ENCODE peak calls at places on chromosomes 16 and 17, in seven cellular contexts. A, Y, N, R, M, W and G are unnamed samples.

GRCh38 chr16:85480727-85481101 is 132.4 kb upstream of the GSE1 start:
- DNase-seq in W (no peak), M (no peak), R (no peak), N (no peak), A (no peak), Y (no peak), G (peak)

GRCh38 chr16:4382795-4383357 is 11.2 kb downstream of the VASN start:
- DNase-seq in N (no peak), A (no peak), R (no peak), Y (no peak), M (no peak), W (no peak), G (peak)

GRCh38 chr16:7272567-7273158 is 60.0 kb upstream of the RBFOX1 start:
- DNase-seq in Y (no peak), M (no peak), W (no peak), A (no peak), N (no peak), R (no peak), G (no peak)

GRCh38 chr16:69019811-69020210 is 85.6 kb upstream of the HAS3 start:
- DNase-seq in M (no peak), A (no peak), R (no peak), N (no peak), Y (no peak), W (no peak), G (no peak)

GRCh38 chr16:24075929-24076716 is 180.0 kb upstream of the CACNG3 start:
- DNase-seq in R (no peak), M (no peak), N (no peak), Y (peak), A (no peak), W (no peak), G (no peak)

GRCh38 chr16:56866955-56867830 is 2.2 kb downstream of the SLC12A3 start:
- DNase-seq in Y (peak), N (peak), M (no peak), A (no peak), R (no peak), W (peak), G (no peak)

GRCh38 chr16:30011505-30012480 is 966 bp upstream of the DOC2A start:
- DNase-seq in A (no peak), Y (no peak), N (no peak), R (no peak), W (no peak), M (no peak), G (no peak)

GRCh38 chr17:78242024-78242742 is 10.8 kb downstream of the TMEM235 start:
- DNase-seq in A (no peak), W (no peak), N (no peak), M (no peak), R (no peak), Y (no peak), G (peak)

GRCh38 chr17:31645351-31645750 is 213.7 kb downstream of the COPRS start:
- DNase-seq in A (no peak), N (no peak), W (no peak), R (no peak), Y (no peak), M (no peak), G (no peak)

GRCh38 chr17:7836596-7837374 is 2.8 kb downstream of the KDM6B start:
- DNase-seq in R (peak), N (peak), Y (peak), W (peak), M (no peak), A (no peak), G (no peak)

GRCh38 chr16:50263940-50264929 is 2.1 kb upstream of the ADCY7 start:
- DNase-seq in N (no peak), Y (no peak), A (no peak), M (no peak), R (peak), W (no peak), G (peak)

GRCh38 chr16:80107900-80108299 is 432.9 kb upstream of the DYNLRB2 start:
- DNase-seq in W (no peak), A (no peak), N (no peak), M (no peak), R (no peak), Y (peak), G (no peak)

GRCh38 chr17:18315498-18316360 is 636 bp downstream of the SMCR8 start:
- DNase-seq in W (no peak), M (peak), R (peak), N (no peak), A (no peak), Y (no peak), G (peak)

GRCh38 chr17:64084086-64084939 is 45.6 kb downstream of the ERN1 start:
- DNase-seq in Y (peak), N (peak), W (peak), M (no peak), R (no peak), A (no peak), G (peak)

GRCh38 chr17:28563475-28563874 is 7.8 kb downstream of the PIGS start:
- DNase-seq in W (no peak), Y (peak), M (no peak), N (peak), R (no peak), A (peak), G (no peak)